ENCODE peak calls at places on chromosome 22, in ten cellular contexts. R is vagina, P is A549, K is ovary, G is heart left ventricle, L is adrenal gland, I is Peyer's patch, B is stomach, Y is IMR-90, D is right lobe of liver. C is an unnamed sample.

GRCh38 chr22:47474464-47474863 is 712.0 kb downstream of the TBC1D22A start:
- DNase-seq in R (no peak), P (no peak), K (no peak), G (no peak), L (no peak), I (no peak), B (no peak), Y (no peak), D (no peak), C (no peak)

GRCh38 chr22:40036591-40037225 is 42.0 kb downstream of the FAM83F start:
- DNase-seq in R (no peak), P (peak), K (no peak), G (peak), L (peak), I (peak), B (peak), Y (peak), D (peak), C (no peak)

GRCh38 chr22:22955866-22956535 is 68.4 kb downstream of the IGLL5 start:
- DNase-seq in R (no peak), P (peak), K (peak), G (peak), L (peak), I (peak), B (peak), Y (peak), D (peak), C (no peak)

GRCh38 chr22:46572911-46573780 is 35.7 kb upstream of the CELSR1 start:
- DNase-seq in R (no peak), P (no peak), K (peak), G (peak), L (peak), I (peak), B (peak), Y (no peak), D (peak), C (no peak)

GRCh38 chr22:42229455-42230149 is 40.9 kb downstream of the TCF20 start:
- DNase-seq in R (no peak), P (no peak), K (peak), G (no peak), L (peak), I (no peak), B (no peak), Y (peak), D (no peak), C (no peak)

GRCh38 chr22:32142600-32142999 is 16.5 kb downstream of the C22orf42 start:
- DNase-seq in R (no peak), P (no peak), K (no peak), G (no peak), L (no peak), I (no peak), B (no peak), Y (no peak), D (no peak), C (no peak)

GRCh38 chr22:28448625-28449024 is 231.0 kb downstream of the TTC28 start:
- DNase-seq in R (no peak), P (no peak), K (no peak), G (no peak), L (no peak), I (no peak), B (no peak), Y (no peak), D (no peak), C (no peak)

GRCh38 chr22:42820075-42820763 is 36.9 kb downstream of the ARFGAP3 start:
- DNase-seq in R (no peak), P (no peak), K (no peak), G (no peak), L (no peak), I (no peak), B (no peak), Y (peak), D (no peak), C (no peak)

GRCh38 chr22:32281092-32281491 is 25.9 kb upstream of the SLC5A4 start:
- DNase-seq in R (no peak), P (peak), K (no peak), G (no peak), L (no peak), I (no peak), B (no peak), Y (no peak), D (no peak), C (no peak)

GRCh38 chr22:29700949-29701927 is 18.6 kb upstream of the CABP7 start:
- DNase-seq in R (no peak), P (peak), K (no peak), G (no peak), L (no peak), I (peak), B (no peak), Y (peak), D (no peak), C (no peak)

GRCh38 chr22:29314074-29314473 is 1.4 kb downstream of the RASL10A start:
- DNase-seq in R (no peak), P (no peak), K (no peak), G (no peak), L (no peak), I (peak), B (no peak), Y (no peak), D (no peak), C (no peak)

GRCh38 chr22:20761536-20761935 is 12.4 kb upstream of the SERPIND1 start:
- DNase-seq in R (no peak), P (no peak), K (no peak), G (no peak), L (no peak), I (no peak), B (no peak), Y (peak), D (no peak), C (no peak)

GRCh38 chr22:22030493-22031182 is 48.1 kb upstream of the TOP3B start:
- DNase-seq in R (no peak), P (peak), K (peak), G (no peak), L (no peak), I (peak), B (no peak), Y (peak), D (no peak), C (no peak)

GRCh38 chr22:33000342-33001280 is 57.6 kb downstream of the SYN3 start:
- DNase-seq in R (no peak), P (peak), K (peak), G (peak), L (peak), I (peak), B (peak), Y (peak), D (peak), C (no peak)

GRCh38 chr22:40265783-40266182 is 80.5 kb upstream of the ADSL start:
- DNase-seq in R (no peak), P (no peak), K (no peak), G (no peak), L (no peak), I (no peak), B (no peak), Y (no peak), D (no peak), C (no peak)

GRCh38 chr22:47623056-47623739 is 860.7 kb downstream of the TBC1D22A start:
- DNase-seq in R (peak), P (no peak), K (no peak), G (no peak), L (no peak), I (peak), B (no peak), Y (no peak), D (no peak), C (no peak)

GRCh38 chr22:22616636-22617035 is 27.8 kb upstream of the GGTLC2 start:
- DNase-seq in R (no peak), P (peak), K (no peak), G (no peak), L (no peak), I (no peak), B (no peak), Y (no peak), D (no peak), C (no peak)

GRCh38 chr22:45832180-45832579 is 144.8 kb downstream of the WNT7B start:
- DNase-seq in R (no peak), P (no peak), K (no peak), G (no peak), L (no peak), I (no peak), B (no peak), Y (no peak), D (no peak), C (no peak)

GRCh38 chr22:48748113-48748859 is 1079.4 kb downstream of the BRD1 start:
- DNase-seq in R (peak), P (no peak), K (no peak), G (peak), L (no peak), I (no peak), B (peak), Y (no peak), D (no peak), C (no peak)

GRCh38 chr22:48577691-48578090 is 1250.0 kb downstream of the BRD1 start:
- DNase-seq in R (no peak), P (no peak), K (no peak), G (no peak), L (no peak), I (no peak), B (no peak), Y (no peak), D (no peak), C (no peak)

GRCh38 chr22:45974498-45974897 is 2.5 kb downstream of the WNT7B start:
- DNase-seq in R (no peak), P (peak), K (no peak), G (no peak), L (no peak), I (no peak), B (no peak), Y (no peak), D (no peak), C (no peak)

GRCh38 chr22:21102659-21103267 is 57.0 kb downstream of the LRRC74B start:
- DNase-seq in R (no peak), P (peak), K (peak), G (peak), L (peak), I (peak), B (peak), Y (peak), D (peak), C (no peak)

GRCh38 chr22:19722175-19722914 is 994 bp upstream of the GP1BB start:
- DNase-seq in R (no peak), P (no peak), K (no peak), G (peak), L (no peak), I (no peak), B (no peak), Y (no peak), D (no peak), C (no peak)

GRCh38 chr22:32745251-32745995 is 56.1 kb upstream of the TIMP3 start:
- DNase-seq in R (no peak), P (no peak), K (no peak), G (peak), L (no peak), I (peak), B (no peak), Y (peak), D (no peak), C (no peak)

GRCh38 chr22:22787805-22788459 is 99.7 kb upstream of the IGLL5 start:
- DNase-seq in R (no peak), P (peak), K (no peak), G (peak), L (peak), I (peak), B (peak), Y (peak), D (peak), C (no peak)

GRCh38 chr22:36455571-36456458 is 25.6 kb downstream of the TXN2 start:
- DNase-seq in R (no peak), P (no peak), K (no peak), G (no peak), L (no peak), I (no peak), B (peak), Y (no peak), D (no peak), C (no peak)

GRCh38 chr22:36454916-36455570 is 26.4 kb downstream of the TXN2 start:
- DNase-seq in R (no peak), P (peak), K (peak), G (peak), L (peak), I (peak), B (peak), Y (peak), D (peak), C (peak)

GRCh38 chr22:36453855-36454378 is 27.5 kb downstream of the TXN2 start:
- DNase-seq in R (no peak), P (no peak), K (no peak), G (no peak), L (no peak), I (no peak), B (no peak), Y (no peak), D (no peak), C (no peak)

GRCh38 chr22:36457688-36458450 is 23.6 kb downstream of the TXN2 start:
- DNase-seq in R (no peak), P (no peak), K (no peak), G (peak), L (no peak), I (no peak), B (no peak), Y (no peak), D (no peak), C (no peak)

DNA sequence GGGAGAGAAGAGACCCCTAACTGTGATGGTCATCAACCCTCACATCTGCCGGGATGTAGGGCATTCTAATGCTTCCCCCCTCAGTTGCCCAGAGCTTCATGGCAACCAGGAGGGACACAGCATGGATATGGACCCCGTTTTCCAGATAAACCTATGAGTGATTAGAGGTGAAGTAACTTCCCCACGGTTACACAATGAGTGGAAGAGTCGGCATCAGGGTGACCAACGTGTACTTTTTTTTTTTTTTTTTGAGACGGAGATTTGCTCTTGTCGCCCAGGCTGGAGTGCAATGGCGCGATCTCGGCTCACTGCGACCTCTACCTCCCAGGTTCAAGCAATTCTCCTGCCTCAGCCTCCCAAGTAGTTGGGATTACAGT is 25.0 kb downstream of the TXN2 start:
- DNase-seq in R (no peak), P (no peak), K (no peak), G (no peak), L (no peak), I (no peak), B (no peak), Y (no peak), D (no peak), C (no peak)
- H3K4me3 ChIP-seq in R (no peak), P (no peak), K (no peak), G (no peak), L (no peak), I (no peak), B (no peak), Y (no peak), D (no peak), C (no peak)

GRCh38 chr22:16609548-16610261 is 17.1 kb upstream of the CCT8L2 start:
- DNase-seq in R (no peak), P (no peak), K (no peak), G (no peak), L (no peak), I (no peak), B (no peak), Y (no peak), D (no peak), C (no peak)
- TF ChIP-seq POLR2A in R (no peak), P (no peak), K (no peak), G (no peak), L (no peak), I (no peak), B (no peak), Y (no peak), D (no peak), C (no peak)

GRCh38 chr22:50719814-50720300 is 18.1 kb upstream of the ACR start:
- DNase-seq in R (no peak), P (no peak), K (no peak), G (no peak), L (no peak), I (no peak), B (no peak), Y (no peak), D (no peak), C (no peak)
- H3K4me3 ChIP-seq in R (no peak), P (no peak), K (no peak), G (no peak), L (no peak), I (no peak), B (no peak), Y (no peak), D (no peak), C (peak)

DNA sequence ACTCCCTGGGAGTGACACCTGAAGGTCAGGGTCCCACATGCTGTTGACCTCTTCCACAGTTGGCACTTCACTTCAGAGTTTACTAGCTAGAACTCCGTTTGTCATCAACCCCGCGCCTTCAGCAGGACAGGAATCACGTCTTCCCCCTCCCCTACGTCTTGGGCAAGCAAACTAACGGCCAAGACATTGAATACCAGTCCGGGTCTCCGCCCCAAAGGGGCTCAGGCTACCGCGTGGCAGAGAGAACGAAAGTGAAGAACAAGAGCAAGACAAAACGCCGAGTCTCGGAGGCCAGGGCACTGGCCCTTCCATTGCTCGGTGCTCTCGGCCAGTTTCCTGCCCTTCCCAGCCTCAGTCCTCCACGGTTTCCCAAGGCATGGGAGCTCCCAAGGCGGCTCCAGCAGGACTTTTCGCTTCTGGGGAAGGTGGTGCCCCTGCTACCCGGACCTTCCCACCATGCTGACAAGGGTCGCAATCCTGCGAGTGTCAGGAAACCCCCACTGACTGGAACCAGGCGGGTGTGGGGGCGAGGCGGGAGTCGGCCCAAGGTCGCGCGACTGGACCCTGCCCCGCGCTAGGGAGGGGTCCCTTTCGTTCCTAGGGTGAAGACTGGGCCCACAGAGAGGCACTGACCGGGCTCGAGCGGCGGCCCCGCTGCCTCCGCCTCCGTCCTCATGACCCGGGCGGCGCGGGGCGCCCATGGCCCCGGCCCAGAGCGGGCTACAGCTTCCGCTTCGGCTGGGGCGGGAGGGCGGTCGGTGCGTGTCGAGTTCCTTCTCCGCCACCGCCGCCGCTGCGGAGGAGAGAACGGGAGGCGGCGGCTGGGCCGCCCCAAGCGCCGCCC is at the start of gene GUCD1:
- DNase-seq in R (no peak), P (no peak), K (no peak), G (no peak), L (peak), I (peak), B (peak), Y (peak), D (peak), C (no peak)
- TF ChIP-seq POLR2A in R (peak), P (peak), K (peak), G (peak), L (peak), I (peak), B (no peak), Y (peak), D (peak), C (peak)

GRCh38 chr22:17748555-17749353 is 25.5 kb downstream of the BID start:
- DNase-seq in R (no peak), P (no peak), K (no peak), G (no peak), L (no peak), I (no peak), B (no peak), Y (no peak), D (no peak), C (no peak)
- H3K4me3 ChIP-seq in R (peak), P (no peak), K (no peak), G (no peak), L (no peak), I (no peak), B (no peak), Y (no peak), D (no peak), C (no peak)

GRCh38 chr22:43830931-43831560 is 18.9 kb upstream of the EFCAB6 start:
- DNase-seq in R (no peak), P (no peak), K (peak), G (no peak), L (no peak), I (no peak), B (no peak), Y (no peak), D (peak), C (no peak)

GRCh38 chr22:43829448-43829821 is 17.3 kb upstream of the EFCAB6 start:
- DNase-seq in R (no peak), P (no peak), K (no peak), G (peak), L (no peak), I (no peak), B (no peak), Y (peak), D (no peak), C (no peak)

GRCh38 chr22:43828711-43829447 is 16.8 kb upstream of the EFCAB6 start:
- DNase-seq in R (no peak), P (peak), K (peak), G (peak), L (no peak), I (peak), B (no peak), Y (peak), D (no peak), C (no peak)

GRCh38 chr22:43831561-43832392 is 19.7 kb upstream of the EFCAB6 start:
- DNase-seq in R (no peak), P (no peak), K (no peak), G (no peak), L (no peak), I (no peak), B (no peak), Y (no peak), D (peak), C (no peak)

GRCh38 chr22:43829904-43830851 is 18.1 kb upstream of the EFCAB6 start:
- DNase-seq in R (no peak), P (no peak), K (no peak), G (peak), L (no peak), I (peak), B (no peak), Y (peak), D (peak), C (no peak)
- TF ChIP-seq POLR2A in R (no peak), P (no peak), K (no peak), G (no peak), L (no peak), I (no peak), B (no peak), Y (no peak), D (no peak), C (no peak)

GRCh38 chr22:49964136-49964492 is 3.5 kb downstream of the PIM3 start:
- DNase-seq in R (no peak), P (no peak), K (no peak), G (no peak), L (no peak), I (peak), B (peak), Y (no peak), D (peak), C (no peak)

GRCh38 chr22:49964493-49965290 is 4.1 kb downstream of the PIM3 start:
- DNase-seq in R (no peak), P (no peak), K (peak), G (peak), L (peak), I (peak), B (peak), Y (no peak), D (peak), C (no peak)

GRCh38 chr22:49966041-49966715 is 5.6 kb downstream of the PIM3 start:
- DNase-seq in R (no peak), P (no peak), K (peak), G (peak), L (no peak), I (peak), B (peak), Y (no peak), D (peak), C (no peak)

GRCh38 chr22:49966716-49967332 is 6.3 kb downstream of the PIM3 start:
- DNase-seq in R (no peak), P (no peak), K (peak), G (peak), L (peak), I (peak), B (peak), Y (no peak), D (peak), C (no peak)

GRCh38 chr22:49965291-49966040 is 4.9 kb downstream of the PIM3 start:
- DNase-seq in R (no peak), P (no peak), K (peak), G (peak), L (peak), I (peak), B (peak), Y (no peak), D (peak), C (no peak)
- H3K4me3 ChIP-seq in R (peak), P (no peak), K (no peak), G (no peak), L (no peak), I (no peak), B (peak), Y (no peak), D (no peak), C (peak)

GRCh38 chr22:38482662-38483308 is 14.9 kb downstream of the KDELR3 start:
- DNase-seq in R (no peak), P (no peak), K (no peak), G (no peak), L (no peak), I (no peak), B (no peak), Y (no peak), D (no peak), C (no peak)
- TF ChIP-seq POLR2A in R (no peak), P (no peak), K (no peak), G (no peak), L (no peak), I (no peak), B (no peak), Y (peak), D (no peak), C (no peak)

DNA sequence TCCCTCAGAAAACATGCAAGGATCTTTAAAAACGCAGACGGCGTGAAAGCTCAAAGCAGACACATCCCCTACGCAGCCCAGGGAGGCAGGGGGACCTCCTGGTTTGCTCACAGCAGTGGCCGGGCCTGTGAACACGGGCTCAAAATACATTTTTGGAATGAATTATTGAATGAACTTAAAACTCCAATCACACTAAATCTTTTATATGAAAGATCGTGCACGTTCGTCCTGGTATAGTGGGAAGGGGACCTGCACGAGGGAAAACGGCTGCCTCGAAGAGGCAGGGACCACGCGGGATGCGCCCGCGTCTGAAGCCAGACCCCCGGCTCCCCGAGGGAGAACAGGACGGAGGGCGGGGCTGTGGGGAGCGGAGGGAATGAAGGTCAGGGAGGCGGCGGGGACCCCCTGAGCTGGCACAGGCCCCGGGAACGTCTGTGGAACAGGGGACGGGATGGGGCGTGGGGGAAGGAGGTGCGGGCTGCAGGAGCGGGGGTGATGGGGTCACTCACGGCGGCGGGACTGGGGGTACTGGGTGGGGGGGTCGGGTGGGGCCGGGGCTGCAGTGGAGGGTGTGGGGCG is 1.3 kb upstream of the PANX2 start:
- DNase-seq in R (no peak), P (no peak), K (peak), G (no peak), L (no peak), I (no peak), B (no peak), Y (no peak), D (peak), C (no peak)
- H3K4me3 ChIP-seq in R (peak), P (peak), K (peak), G (peak), L (no peak), I (peak), B (peak), Y (no peak), D (no peak), C (peak)